ENCODE peak calls at places on chromosome 4, in seven cellular contexts. V, Y, F, R, T, I and U are unnamed samples.

GRCh38 chr4:11628093-11628725 is 199.5 kb upstream of the HS3ST1 start:
- DNase-seq in V (no peak), Y (no peak), F (no peak), R (no peak), T (no peak), I (no peak), U (no peak)

GRCh38 chr4:19880205-19880604 is 371.5 kb upstream of the SLIT2 start:
- DNase-seq in V (no peak), Y (no peak), F (no peak), R (no peak), T (no peak), I (no peak), U (no peak)

GRCh38 chr4:112176596-112176995 is 31.3 kb downstream of the FAM241A start:
- DNase-seq in V (no peak), Y (no peak), F (no peak), R (no peak), T (no peak), I (no peak), U (no peak)

GRCh38 chr4:177108708-177109107 is 201.0 kb upstream of the NEIL3 start:
- DNase-seq in V (no peak), Y (no peak), F (no peak), R (no peak), T (no peak), I (no peak), U (no peak)

GRCh38 chr4:54439831-54440243 is 210.7 kb downstream of the PDGFRA start:
- DNase-seq in V (no peak), Y (peak), F (no peak), R (no peak), T (peak), I (peak), U (no peak)

GRCh38 chr4:85759392-85759791 is 284.4 kb downstream of the ARHGAP24 start:
- DNase-seq in V (no peak), Y (no peak), F (no peak), R (no peak), T (no peak), I (no peak), U (no peak)

GRCh38 chr4:68905598-68906237 is 45.9 kb downstream of the UGT2A3 start:
- DNase-seq in V (no peak), Y (no peak), F (no peak), R (no peak), T (no peak), I (no peak), U (peak)

GRCh38 chr4:85761803-85762202 is 286.9 kb downstream of the ARHGAP24 start:
- DNase-seq in V (no peak), Y (peak), F (no peak), R (no peak), T (peak), I (no peak), U (no peak)

GRCh38 chr4:113952452-113953029 is 26.9 kb downstream of the ARSJ start:
- DNase-seq in V (peak), Y (peak), F (no peak), R (no peak), T (no peak), I (no peak), U (no peak)

GRCh38 chr4:41611881-41612871 is 74.2 kb downstream of the LIMCH1 start:
- DNase-seq in V (no peak), Y (peak), F (no peak), R (no peak), T (peak), I (no peak), U (peak)

GRCh38 chr4:151901631-151902030 is 140.8 kb upstream of the GATB start:
- DNase-seq in V (no peak), Y (no peak), F (no peak), R (no peak), T (no peak), I (no peak), U (no peak)

GRCh38 chr4:177611974-177612664 is 169.9 kb upstream of the AGA start:
- DNase-seq in V (no peak), Y (no peak), F (no peak), R (no peak), T (no peak), I (no peak), U (no peak)

GRCh38 chr4:8209176-8209874 is 10.2 kb downstream of the SH3TC1 start:
- DNase-seq in V (no peak), Y (no peak), F (no peak), R (no peak), T (no peak), I (no peak), U (no peak)

GRCh38 chr4:46999584-46999983 is 6.2 kb upstream of the GABRA4 start:
- DNase-seq in V (no peak), Y (no peak), F (no peak), R (no peak), T (no peak), I (no peak), U (no peak)

GRCh38 chr4:94262163-94263016 is 54.7 kb downstream of the SMARCAD1 start:
- DNase-seq in V (no peak), Y (no peak), F (no peak), R (no peak), T (no peak), I (no peak), U (no peak)

GRCh38 chr4:54230479-54231418 is 1.7 kb downstream of the PDGFRA start:
- DNase-seq in V (no peak), Y (no peak), F (no peak), R (no peak), T (no peak), I (peak), U (no peak)

GRCh38 chr4:177442623-177443155 is 452 bp upstream of the AGA start:
- DNase-seq in V (no peak), Y (peak), F (peak), R (no peak), T (no peak), I (no peak), U (no peak)

GRCh38 chr4:106914223-106914622 is 121.9 kb downstream of the DKK2 start:
- DNase-seq in V (no peak), Y (no peak), F (no peak), R (no peak), T (no peak), I (no peak), U (no peak)

GRCh38 chr4:108172780-108173598 is 4.3 kb upstream of the LEF1 start:
- DNase-seq in V (peak), Y (peak), F (no peak), R (peak), T (peak), I (no peak), U (peak)
- TF ChIP-seq POLR2A in V (no peak), Y (peak), F (no peak), R (peak), T (no peak), I (no peak), U (peak)

GRCh38 chr4:182914357-182914756 is 2.8 kb downstream of the DCTD start:
- DNase-seq in V (no peak), Y (no peak), F (no peak), R (no peak), T (no peak), I (no peak), U (no peak)

GRCh38 chr4:182918044-182918607 is 940 bp upstream of the DCTD start:
- DNase-seq in V (no peak), Y (no peak), F (no peak), R (no peak), T (no peak), I (no peak), U (no peak)

GRCh38 chr4:182916483-182917181 is 554 bp downstream of the DCTD start:
- DNase-seq in V (peak), Y (peak), F (peak), R (no peak), T (peak), I (peak), U (peak)

GRCh38 chr4:182918791-182919302 is 1.7 kb upstream of the DCTD start:
- DNase-seq in V (peak), Y (no peak), F (peak), R (no peak), T (no peak), I (no peak), U (no peak)

GRCh38 chr4:182917182-182918043 is at the start of gene DCTD:
- DNase-seq in V (peak), Y (peak), F (peak), R (peak), T (peak), I (peak), U (peak)
- TF ChIP-seq POLR2A in V (peak), Y (peak), F (peak), R (peak), T (no peak), I (peak), U (no peak)

GRCh38 chr4:1153567-1154090 is 18.8 kb downstream of the SPON2 start:
- DNase-seq in V (no peak), Y (no peak), F (no peak), R (no peak), T (no peak), I (no peak), U (no peak)
- TF ChIP-seq POLR2A in V (no peak), Y (no peak), F (no peak), R (no peak), T (no peak), I (no peak), U (no peak)

DNA sequence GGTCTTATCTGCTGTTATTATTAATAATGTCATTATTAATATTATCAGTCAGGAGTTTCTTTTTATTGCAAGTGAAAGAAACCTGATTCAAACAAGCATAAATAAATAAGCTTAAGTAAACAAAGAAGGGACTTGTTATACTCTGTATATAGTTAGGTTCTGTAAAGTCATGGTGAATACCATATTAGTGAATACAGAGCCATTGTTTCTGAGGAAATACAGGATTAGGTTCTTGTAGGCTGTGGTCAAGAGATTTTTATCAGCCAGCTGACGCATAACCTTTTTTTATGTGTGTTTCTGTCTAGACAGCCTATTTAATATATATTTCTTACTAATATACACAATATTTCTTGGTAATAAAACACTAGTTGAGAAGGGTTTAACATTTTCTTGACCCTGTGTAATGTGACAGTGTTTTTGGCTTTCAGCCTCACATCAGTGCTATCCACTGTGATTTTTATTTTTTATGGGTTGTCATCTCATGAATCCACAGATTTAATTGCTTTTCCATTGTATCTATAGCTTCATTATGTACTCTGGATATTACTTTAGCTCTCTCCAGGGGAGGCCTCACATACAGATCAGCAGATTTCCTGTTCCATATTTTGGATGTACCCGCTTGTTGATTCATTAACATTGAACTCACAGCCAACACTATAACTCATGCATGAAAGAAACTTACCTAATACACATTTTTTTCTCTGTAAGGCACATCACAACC is 8.0 kb downstream of the HERC3 start:
- DNase-seq in V (no peak), Y (no peak), F (no peak), R (no peak), T (no peak), I (no peak), U (no peak)
- TF ChIP-seq POLR2A in V (no peak), Y (no peak), F (no peak), R (no peak), T (no peak), I (no peak), U (no peak)

GRCh38 chr4:3074846-3075651 is 568 bp downstream of the HTT start:
- DNase-seq in V (peak), Y (peak), F (peak), R (no peak), T (peak), I (peak), U (peak)

GRCh38 chr4:3071811-3072210 is 2.5 kb downstream of the HTT-AS start:
- DNase-seq in V (no peak), Y (no peak), F (no peak), R (no peak), T (no peak), I (no peak), U (no peak)

GRCh38 chr4:3075652-3075981 is 1.1 kb downstream of the HTT start:
- DNase-seq in V (no peak), Y (no peak), F (no peak), R (no peak), T (no peak), I (no peak), U (no peak)

GRCh38 chr4:3074078-3074845 is at the start of the genes HTT and HTT-AS:
- DNase-seq in V (peak), Y (peak), F (peak), R (peak), T (peak), I (peak), U (peak)

GRCh38 chr4:3073158-3074077 is 920 bp downstream of the HTT-AS start:
- DNase-seq in V (no peak), Y (peak), F (no peak), R (no peak), T (no peak), I (peak), U (peak)
- TF ChIP-seq POLR2A in V (no peak), Y (no peak), F (peak), R (peak), T (no peak), I (peak), U (peak)

DNA sequence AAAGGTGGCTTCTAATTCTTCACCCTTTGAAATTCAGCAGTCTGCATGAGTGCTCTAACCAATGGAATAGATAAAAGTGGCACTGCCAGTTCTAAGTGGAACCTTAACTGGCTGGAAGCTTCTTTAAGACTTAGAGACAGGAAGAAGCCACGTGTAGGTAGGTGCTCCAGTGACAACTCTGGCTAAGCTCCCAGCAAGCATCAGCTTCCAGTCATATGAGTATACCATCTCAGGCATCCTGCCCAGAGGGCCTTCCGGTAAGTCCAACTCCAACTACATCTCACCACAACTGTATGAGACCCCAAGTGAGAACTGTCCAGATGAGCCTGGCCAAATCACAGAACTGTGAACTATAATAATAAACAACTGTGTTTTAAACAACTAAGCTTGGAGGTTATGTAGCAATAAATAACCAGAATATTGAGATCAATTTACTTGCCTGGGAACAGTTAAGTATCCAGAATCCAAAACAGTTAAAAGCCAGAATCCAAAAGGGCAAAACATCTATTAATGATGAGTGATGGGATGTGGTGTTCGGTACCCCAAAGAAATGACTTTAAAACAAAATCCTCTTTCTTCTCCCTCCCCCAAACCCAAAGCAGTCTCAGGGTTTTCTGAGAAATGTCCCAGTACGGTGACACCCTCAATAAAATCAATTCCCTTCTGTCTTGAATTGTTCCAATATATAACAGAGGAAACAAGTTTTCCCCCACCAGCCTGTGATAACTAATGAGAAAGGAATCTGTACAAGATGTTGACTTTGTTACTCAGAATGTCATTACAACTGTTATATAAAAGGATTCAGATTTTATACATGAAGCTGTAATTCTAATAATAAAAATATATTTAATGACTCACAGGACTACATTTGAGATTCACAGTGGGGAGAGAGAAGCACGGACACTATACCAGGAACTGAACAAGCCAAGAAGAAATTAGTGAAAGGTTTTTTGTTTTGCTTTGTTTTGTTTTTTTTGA is 4.2 kb downstream of the TSPAN5 start:
- DNase-seq in V (no peak), Y (no peak), F (no peak), R (no peak), T (no peak), I (no peak), U (no peak)
- TF ChIP-seq POLR2A in V (no peak), Y (no peak), F (no peak), R (no peak), T (no peak), I (no peak), U (no peak)

GRCh38 chr4:77156533-77156911 is 485 bp upstream of the CCNG2 start:
- DNase-seq in V (peak), Y (peak), F (peak), R (peak), T (peak), I (peak), U (peak)

GRCh38 chr4:77159798-77160197 is 2.8 kb downstream of the CCNG2 start:
- DNase-seq in V (no peak), Y (no peak), F (no peak), R (no peak), T (no peak), I (no peak), U (no peak)

GRCh38 chr4:77156912-77157858 is at the start of gene CCNG2:
- DNase-seq in V (peak), Y (peak), F (peak), R (no peak), T (peak), I (peak), U (peak)

GRCh38 chr4:77158487-77158861 is 1.5 kb downstream of the CCNG2 start:
- DNase-seq in V (no peak), Y (peak), F (no peak), R (no peak), T (no peak), I (no peak), U (no peak)

DNA sequence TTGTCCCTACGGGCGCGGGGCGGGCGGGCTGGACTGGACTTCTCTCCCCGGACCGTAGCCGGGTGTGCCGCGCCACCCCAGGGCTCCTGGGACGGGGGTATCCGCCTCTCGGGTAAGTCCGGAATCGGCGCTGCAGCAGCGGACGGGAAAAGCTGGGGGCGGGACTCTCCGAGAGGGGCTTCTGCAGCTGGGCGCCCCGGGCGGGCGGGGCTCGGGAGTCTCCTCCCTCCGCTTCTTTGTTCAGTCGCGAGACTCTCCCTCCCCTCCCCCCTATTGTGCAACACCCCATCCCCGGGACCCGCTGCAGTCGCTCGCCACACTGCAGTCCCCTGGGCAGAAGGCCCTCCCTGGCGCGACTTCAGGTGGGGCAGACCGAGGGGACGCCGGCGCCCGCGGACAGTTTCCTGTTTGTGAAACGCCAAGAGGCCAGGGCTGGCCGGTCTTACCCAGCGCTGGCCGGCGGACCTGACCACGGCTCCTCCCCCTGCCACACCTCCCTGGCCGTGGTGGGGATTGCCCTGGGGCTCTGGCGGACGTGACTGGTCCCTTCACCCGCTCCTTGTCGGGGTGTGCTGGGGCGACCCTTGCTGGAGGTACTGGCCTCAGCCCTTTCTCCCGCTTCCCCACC is 966 bp downstream of the CCNG2 start:
- DNase-seq in V (peak), Y (peak), F (peak), R (peak), T (peak), I (peak), U (peak)
- TF ChIP-seq POLR2A in V (no peak), Y (peak), F (no peak), R (no peak), T (no peak), I (no peak), U (peak)

GRCh38 chr4:83034630-83035494 is at the start of gene COPS4:
- DNase-seq in V (peak), Y (peak), F (peak), R (peak), T (peak), I (peak), U (peak)
- TF ChIP-seq POLR2A in V (peak), Y (peak), F (peak), R (peak), T (peak), I (peak), U (peak)

GRCh38 chr4:142404191-142404611 is 441.9 kb downstream of the INPP4B start:
- DNase-seq in V (peak), Y (peak), F (no peak), R (no peak), T (peak), I (no peak), U (no peak)
- TF ChIP-seq POLR2A in V (no peak), Y (peak), F (no peak), R (no peak), T (no peak), I (no peak), U (no peak)